ENCODE peak calls at places on chromosomes 1 and 21, in four cellular contexts. One of them, this sample, is unnamed.

GRCh38 chr1:24928631-24929090 is 1.4 kb downstream of the RUNX3 start:
- DNase-seq in left ventricle myocardium inferior: no peak
- DNase-seq in A673: peak; percentile 32
- DNase-seq in upper lobe of right lung: no peak
- DNase-seq in this sample: peak; percentile 81

GRCh38 chr1:62076286-62076685 is 118.4 kb upstream of the L1TD1 start:
- DNase-seq in left ventricle myocardium inferior: no peak
- DNase-seq in A673: peak; percentile 57
- DNase-seq in upper lobe of right lung: no peak
- DNase-seq in this sample: no peak

GRCh38 chr21:36730291-36731281 is 31.7 kb downstream of the SIM2 start:
- DNase-seq in left ventricle myocardium inferior: no peak
- DNase-seq in A673: no peak
- DNase-seq in upper lobe of right lung: no peak
- DNase-seq in this sample: peak; percentile 30

GRCh38 chr1:78145105-78145580 is 99.4 kb downstream of the GIPC2 start:
- DNase-seq in upper lobe of right lung: no peak
- DNase-seq in left ventricle myocardium inferior: peak; percentile 21
- DNase-seq in A673: peak; percentile 78
- DNase-seq in this sample: peak; percentile 55

GRCh38 chr1:47782414-47783165 is 214.6 kb downstream of the TRABD2B start:
- DNase-seq in upper lobe of right lung: no peak
- DNase-seq in A673: no peak
- DNase-seq in left ventricle myocardium inferior: no peak
- DNase-seq in this sample: no peak

GRCh38 chr1:169878498-169878897 is 15.2 kb downstream of the SCYL3 start:
- DNase-seq in upper lobe of right lung: no peak
- DNase-seq in A673: no peak
- DNase-seq in left ventricle myocardium inferior: no peak
- DNase-seq in this sample: no peak

GRCh38 chr21:27104749-27105439 is 138.0 kb upstream of the ADAMTS5 start:
- DNase-seq in A673: peak; percentile 63
- DNase-seq in upper lobe of right lung: no peak
- DNase-seq in left ventricle myocardium inferior: no peak
- DNase-seq in this sample: no peak

GRCh38 chr1:89945852-89946476 is 48.9 kb upstream of the ZNF326 start:
- DNase-seq in upper lobe of right lung: no peak
- DNase-seq in left ventricle myocardium inferior: no peak
- DNase-seq in A673: no peak
- DNase-seq in this sample: no peak

GRCh38 chr1:226661271-226661670 is 77.8 kb downstream of the ITPKB start:
- DNase-seq in upper lobe of right lung: no peak
- DNase-seq in left ventricle myocardium inferior: no peak
- DNase-seq in A673: no peak
- DNase-seq in this sample: no peak

GRCh38 chr1:180083164-180083563 is 71.5 kb upstream of the QSOX1 start:
- DNase-seq in left ventricle myocardium inferior: no peak
- DNase-seq in upper lobe of right lung: no peak
- DNase-seq in A673: no peak
- DNase-seq in this sample: no peak

GRCh38 chr1:116152577-116152943 is 41.4 kb downstream of the MAB21L3 start:
- DNase-seq in A673: no peak
- DNase-seq in left ventricle myocardium inferior: no peak
- DNase-seq in upper lobe of right lung: no peak
- DNase-seq in this sample: no peak

GRCh38 chr1:236451796-236452373 is 57.8 kb downstream of the EDARADD start:
- DNase-seq in left ventricle myocardium inferior: no peak
- DNase-seq in upper lobe of right lung: no peak
- DNase-seq in A673: peak; percentile 37
- DNase-seq in this sample: peak; percentile 78

GRCh38 chr1:94463765-94464330 is 45.7 kb downstream of the ABCD3 start:
- DNase-seq in upper lobe of right lung: no peak
- DNase-seq in A673: peak; percentile 70
- DNase-seq in left ventricle myocardium inferior: no peak
- DNase-seq in this sample: peak; percentile 10

GRCh38 chr1:201702936-201703335 is 126.0 kb upstream of the IPO9 start:
- DNase-seq in left ventricle myocardium inferior: no peak
- DNase-seq in upper lobe of right lung: no peak
- DNase-seq in A673: no peak
- DNase-seq in this sample: peak; percentile 83

GRCh38 chr1:99424087-99424486 is 159.8 kb downstream of the PLPPR4 start:
- DNase-seq in upper lobe of right lung: no peak
- DNase-seq in left ventricle myocardium inferior: no peak
- DNase-seq in A673: no peak
- DNase-seq in this sample: no peak

GRCh38 chr21:15062566-15062965 is 2.2 kb downstream of the NRIP1 start:
- DNase-seq in left ventricle myocardium inferior: no peak
- DNase-seq in upper lobe of right lung: no peak
- DNase-seq in A673: peak; percentile 35
- DNase-seq in this sample: no peak

GRCh38 chr1:155978973-155979429 is 654 bp upstream of the ARHGEF2 start:
- DNase-seq in upper lobe of right lung: no peak
- DNase-seq in A673: no peak
- DNase-seq in left ventricle myocardium inferior: peak; percentile 46
- DNase-seq in this sample: peak; percentile 62

GRCh38 chr1:201053155-201053860 is 29.8 kb upstream of the KIF21B start:
- DNase-seq in left ventricle myocardium inferior: no peak
- DNase-seq in upper lobe of right lung: no peak
- DNase-seq in A673: no peak
- DNase-seq in this sample: peak; percentile 82

GRCh38 chr1:95916616-95917015 is 682.6 kb downstream of the RWDD3 start:
- DNase-seq in upper lobe of right lung: no peak
- DNase-seq in A673: peak; percentile 25
- DNase-seq in left ventricle myocardium inferior: no peak
- DNase-seq in this sample: no peak

GRCh38 chr1:178142806-178143205 is 48.9 kb downstream of the RASAL2 start:
- DNase-seq in upper lobe of right lung: no peak
- DNase-seq in A673: peak; percentile 13
- DNase-seq in left ventricle myocardium inferior: no peak
- DNase-seq in this sample: no peak

DNA sequence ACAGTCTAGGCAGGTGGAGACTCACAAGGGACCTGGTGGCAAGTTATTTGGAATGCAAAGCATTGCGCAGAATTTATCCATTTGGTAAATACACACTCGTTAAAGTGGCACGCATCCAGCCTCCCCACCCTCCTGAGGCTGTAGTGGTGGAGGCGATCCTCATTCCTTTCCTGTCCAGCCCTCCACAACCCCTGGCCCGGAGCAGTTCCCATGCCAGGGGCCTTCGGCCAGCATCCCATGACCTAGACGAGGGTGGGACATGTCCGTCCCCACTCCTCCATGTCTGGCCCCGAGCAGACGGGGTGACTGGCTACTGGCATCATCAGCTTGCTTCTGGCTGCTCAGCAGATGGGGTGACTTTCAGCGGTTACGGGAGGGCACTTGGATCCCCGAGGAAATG is 281.5 kb upstream of the VAMP3 start:
- DNase-seq in upper lobe of right lung: no peak
- DNase-seq in left ventricle myocardium inferior: no peak
- DNase-seq in A673: no peak
- DNase-seq in this sample: no peak
- H3K4me3 ChIP-seq in upper lobe of right lung: no peak overlapping the region
- H3K4me3 ChIP-seq in left ventricle myocardium inferior: no peak overlapping the region
- H3K4me3 ChIP-seq in A673: no peak overlapping the region
- H3K4me3 ChIP-seq in this sample: no peak overlapping the region

GRCh38 chr1:153944822-153945117 is 1.7 kb downstream of the DENND4B start:
- DNase-seq in left ventricle myocardium inferior: no peak
- DNase-seq in upper lobe of right lung: no peak
- DNase-seq in A673: no peak
- DNase-seq in this sample: no peak
- H3K36me3 ChIP-seq in left ventricle myocardium inferior: peaks cover 54% of the 10 kb centered on the region
- H3K36me3 ChIP-seq in upper lobe of right lung: peaks cover 58% of the 10 kb centered on the region
- H3K36me3 ChIP-seq in A673: peaks cover 19% of the 10 kb centered on the region
- H3K36me3 ChIP-seq in this sample: peaks cover 16% of the 10 kb centered on the region

GRCh38 chr1:110872745-110873435 is at the start of gene CD53:
- DNase-seq in left ventricle myocardium inferior: no peak
- DNase-seq in A673: peak; percentile 13
- DNase-seq in upper lobe of right lung: no peak
- DNase-seq in this sample: no peak

GRCh38 chr1:110872366-110872744 is 593 bp upstream of the CD53 start:
- DNase-seq in A673: no peak
- DNase-seq in upper lobe of right lung: no peak
- DNase-seq in left ventricle myocardium inferior: no peak
- DNase-seq in this sample: no peak

GRCh38 chr1:110873856-110874255 is 908 bp downstream of the CD53 start:
- DNase-seq in upper lobe of right lung: no peak
- DNase-seq in A673: no peak
- DNase-seq in left ventricle myocardium inferior: no peak
- DNase-seq in this sample: no peak

GRCh38 chr1:110875216-110875731 is 2.3 kb downstream of the CD53 start:
- DNase-seq in left ventricle myocardium inferior: no peak
- DNase-seq in A673: no peak
- DNase-seq in upper lobe of right lung: no peak
- DNase-seq in this sample: no peak

GRCh38 chr1:110874303-110875215 is 1.6 kb downstream of the CD53 start:
- DNase-seq in upper lobe of right lung: no peak
- DNase-seq in left ventricle myocardium inferior: no peak
- DNase-seq in A673: no peak
- DNase-seq in this sample: no peak
- H3K4me3 ChIP-seq in upper lobe of right lung: peak overlapping the region; percentile 53
- H3K4me3 ChIP-seq in left ventricle myocardium inferior: peak overlapping the region; percentile 48
- H3K4me3 ChIP-seq in A673: no peak overlapping the region
- H3K4me3 ChIP-seq in this sample: no peak overlapping the region

DNA sequence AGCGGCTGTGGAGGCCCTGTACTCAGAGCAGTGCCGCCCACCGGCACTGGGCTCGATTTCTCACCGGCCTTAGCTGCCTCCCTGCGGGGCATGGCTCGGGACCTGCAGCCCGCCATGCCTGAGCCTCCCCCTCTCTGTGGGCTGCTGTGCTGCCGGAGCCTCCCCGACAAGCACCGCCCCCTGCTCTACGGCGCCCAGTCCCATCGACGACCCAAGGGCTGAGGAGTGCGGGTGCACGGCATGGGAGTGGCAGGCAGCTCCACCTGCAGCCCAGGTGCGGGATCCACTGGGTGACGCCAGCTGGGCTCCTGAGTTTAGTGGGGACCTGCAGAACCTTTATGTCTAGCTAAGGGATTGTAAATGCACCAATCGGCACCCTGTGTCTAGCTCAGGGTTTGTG is 5.2 kb upstream of the SOD1 start:
- DNase-seq in A673: no peak
- DNase-seq in left ventricle myocardium inferior: no peak
- DNase-seq in upper lobe of right lung: no peak
- DNase-seq in this sample: no peak
- H3K36me3 ChIP-seq in A673: no peaks in the 10 kb centered on the region
- H3K36me3 ChIP-seq in left ventricle myocardium inferior: no peaks in the 10 kb centered on the region
- H3K36me3 ChIP-seq in upper lobe of right lung: no peaks in the 10 kb centered on the region
- H3K36me3 ChIP-seq in this sample: no peaks in the 10 kb centered on the region

DNA sequence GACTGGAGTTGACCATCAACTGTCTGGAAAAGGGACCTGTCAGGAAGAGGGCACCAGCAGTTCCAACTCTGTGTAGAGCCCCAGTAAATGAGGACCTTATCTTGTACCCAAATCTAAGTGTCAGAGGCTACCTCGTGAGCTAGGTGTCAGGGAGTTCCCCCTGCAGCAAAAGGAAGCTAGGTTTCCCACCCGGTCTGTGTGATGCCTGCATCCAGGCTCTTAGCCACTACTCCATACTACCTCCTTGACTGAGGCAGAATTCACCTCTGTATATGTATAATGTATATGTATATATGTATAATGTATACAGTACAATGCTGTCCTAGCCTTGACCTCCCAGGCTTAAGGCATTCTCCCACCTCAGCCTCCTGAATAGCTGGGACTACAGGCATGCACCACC is 15.5 kb upstream of the LUZP1 start:
- DNase-seq in A673: no peak
- DNase-seq in left ventricle myocardium inferior: no peak
- DNase-seq in upper lobe of right lung: no peak
- DNase-seq in this sample: no peak
- H3K4me3 ChIP-seq in A673: peak overlapping the region; percentile 32
- H3K4me3 ChIP-seq in left ventricle myocardium inferior: peak overlapping the region; percentile 57
- H3K4me3 ChIP-seq in upper lobe of right lung: no peak overlapping the region
- H3K4me3 ChIP-seq in this sample: no peak overlapping the region

DNA sequence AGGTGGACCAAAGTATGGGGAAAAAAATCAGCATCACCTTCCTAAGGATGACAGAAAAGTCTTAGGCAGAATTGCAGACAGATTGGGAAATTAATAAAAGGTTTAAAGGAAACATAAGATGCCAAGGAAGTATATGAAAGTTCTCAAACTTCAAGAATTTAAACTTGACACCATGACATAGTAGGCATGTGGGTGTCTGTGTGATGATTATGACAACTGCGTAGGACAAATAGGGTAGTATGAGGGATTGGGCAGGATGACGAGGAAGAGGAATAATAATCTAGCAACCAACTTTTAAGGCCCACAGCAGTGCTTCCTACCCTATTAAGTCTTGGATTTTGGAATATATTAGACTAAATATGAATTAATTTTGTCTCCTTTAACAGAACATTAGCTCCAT is 52.4 kb downstream of the HNRNPR start:
- DNase-seq in A673: no peak
- DNase-seq in upper lobe of right lung: no peak
- DNase-seq in left ventricle myocardium inferior: no peak
- DNase-seq in this sample: no peak
- H3K36me3 ChIP-seq in A673: peaks cover 7% of the 10 kb centered on the region
- H3K36me3 ChIP-seq in upper lobe of right lung: peaks cover 4% of the 10 kb centered on the region
- H3K36me3 ChIP-seq in left ventricle myocardium inferior: peaks cover 10% of the 10 kb centered on the region
- H3K36me3 ChIP-seq in this sample: peaks cover 2% of the 10 kb centered on the region

GRCh38 chr21:41316200-41316599 is 401 bp upstream of the FAM3B start:
- DNase-seq in upper lobe of right lung: no peak
- DNase-seq in left ventricle myocardium inferior: no peak
- DNase-seq in A673: no peak
- DNase-seq in this sample: no peak
- H3K4me3 ChIP-seq in upper lobe of right lung: peak overlapping the region; percentile 42
- H3K4me3 ChIP-seq in left ventricle myocardium inferior: peak overlapping the region; percentile 55
- H3K4me3 ChIP-seq in A673: no peak overlapping the region
- H3K4me3 ChIP-seq in this sample: peak overlapping the region; percentile 56

DNA sequence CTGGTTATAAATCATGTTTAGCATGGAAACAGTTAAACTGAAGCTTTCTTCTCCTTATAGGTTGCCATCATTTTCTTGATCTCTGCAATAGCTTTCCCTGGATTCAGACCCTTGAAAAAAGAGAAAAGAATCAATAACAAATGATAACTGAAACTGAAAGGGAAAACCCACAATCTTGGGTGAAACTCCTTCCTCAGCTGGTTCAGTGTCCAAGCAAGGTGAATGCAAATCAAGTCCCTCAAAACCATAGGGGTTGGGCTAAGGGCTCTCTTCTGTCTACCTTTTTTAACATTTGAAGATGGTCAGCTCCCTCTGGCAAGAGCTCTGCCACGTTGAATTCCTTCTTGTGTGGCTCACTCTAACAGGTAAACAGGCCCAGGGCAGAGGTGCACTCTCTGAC is 7.1 kb upstream of the ATP13A2 start:
- DNase-seq in upper lobe of right lung: no peak
- DNase-seq in A673: no peak
- DNase-seq in left ventricle myocardium inferior: no peak
- DNase-seq in this sample: no peak
- H3K36me3 ChIP-seq in upper lobe of right lung: peaks cover 63% of the 10 kb centered on the region
- H3K36me3 ChIP-seq in A673: peaks cover 56% of the 10 kb centered on the region
- H3K36me3 ChIP-seq in left ventricle myocardium inferior: peaks cover 65% of the 10 kb centered on the region
- H3K36me3 ChIP-seq in this sample: peaks cover 34% of the 10 kb centered on the region

GRCh38 chr1:7070389-7071029 is 285.3 kb downstream of the CAMTA1 start:
- DNase-seq in A673: peak; percentile 71
- DNase-seq in left ventricle myocardium inferior: peak; percentile 51
- DNase-seq in upper lobe of right lung: no peak
- DNase-seq in this sample: peak; percentile 87
- H3K4me3 ChIP-seq in A673: no peak overlapping the region
- H3K4me3 ChIP-seq in left ventricle myocardium inferior: peak overlapping the region; percentile 58
- H3K4me3 ChIP-seq in upper lobe of right lung: peak overlapping the region; percentile 35
- H3K4me3 ChIP-seq in this sample: peak overlapping the region; percentile 25